ENCODE peak calls at places on chromosomes 2 and 18, in five cellular contexts. F is pancreas, J is natural killer cell, W is omental fat pad, P is gastroesophageal sphincter. D is an unnamed sample.

GRCh38 chr2:37585295-37585908 is 86.0 kb downstream of the CDC42EP3 start:
- ATAC-seq in F (peak; percentile 88), J (peak; percentile 3), W (peak; percentile 3), P (no peak), D (peak; percentile 13)

GRCh38 chr18:10901329-10901728 is 248.0 kb downstream of the PIEZO2 start:
- ATAC-seq in F (no peak), J (no peak), W (no peak), P (no peak), D (no peak)

GRCh38 chr2:42060718-42061619 is 13.1 kb downstream of the PKDCC start:
- ATAC-seq in F (peak; percentile 51), J (no peak), W (peak; percentile 29), P (peak; percentile 52), D (no peak)

GRCh38 chr2:181682795-181683517 is 2.6 kb upstream of the NEUROD1 start:
- ATAC-seq in F (no peak), J (no peak), W (no peak), P (no peak), D (no peak)

GRCh38 chr18:3889803-3890202 is 439.8 kb downstream of the TGIF1 start:
- ATAC-seq in F (no peak), J (no peak), W (no peak), P (no peak), D (no peak)

GRCh38 chr2:18467727-18468363 is 92.6 kb downstream of the RDH14 start:
- ATAC-seq in F (no peak), J (no peak), W (no peak), P (peak; percentile 86), D (no peak)

GRCh38 chr2:201413552-201413951 is 37.7 kb downstream of the TRAK2 start:
- ATAC-seq in F (no peak), J (no peak), W (no peak), P (no peak), D (no peak)

GRCh38 chr2:165682546-165682945 is 111.5 kb downstream of the GALNT3 start:
- ATAC-seq in F (no peak), J (no peak), W (no peak), P (peak; percentile 56), D (no peak)

GRCh38 chr2:216991563-216991962 is 131.7 kb upstream of the TNP1 start:
- ATAC-seq in F (no peak), J (no peak), W (no peak), P (no peak), D (no peak)

GRCh38 chr18:13500891-13501887 is 225.2 kb downstream of the FAM210A start:
- ATAC-seq in F (peak; percentile 97), J (no peak), W (peak; percentile 72), P (peak; percentile 85), D (peak; percentile 44)

GRCh38 chr2:30040147-30040546 is 106.7 kb upstream of the YPEL5 start:
- ATAC-seq in F (no peak), J (no peak), W (no peak), P (no peak), D (no peak)

GRCh38 chr2:109134741-109135571 is 6.0 kb downstream of the SH3RF3 start:
- ATAC-seq in F (no peak), J (peak; percentile 22), W (no peak), P (no peak), D (no peak)